ENCODE peak calls at places on chromosomes 2 and 18, in seven cellular contexts. U is GM06990; V is choroid plexus epithelial cell; A is Panc1; B is GM12878; O is PC-9; P is CD8-positive, alpha-beta T cell. E is an unnamed sample.
A peak's percentile ranks its signal among the peaks of the same experiment; 100 is the strongest.

GRCh38 chr18:42053188-42053781 is 98.3 kb downstream of the PIK3C3 start:
- DNase-seq in U (no peak), V (peak; percentile 84), A (no peak), B (peak; percentile 4), O (peak; percentile 11), P (peak; percentile 38), E (peak; percentile 60)

GRCh38 chr18:8121942-8122480 is 487.2 kb upstream of the RAB12 start:
- DNase-seq in U (no peak), V (peak; percentile 89), A (no peak), B (no peak), O (peak; percentile 71), P (no peak), E (peak; percentile 61)

GRCh38 chr18:5414546-5414945 is 119.0 kb upstream of the ZBTB14 start:
- DNase-seq in U (no peak), V (no peak), A (no peak), B (no peak), O (no peak), P (no peak), E (no peak)

GRCh38 chr18:67242001-67242400 is 274.5 kb downstream of the DSEL start:
- DNase-seq in U (no peak), V (no peak), A (no peak), B (no peak), O (no peak), P (no peak), E (no peak)

GRCh38 chr2:238238766-238239551 is 879 bp downstream of the HES6 start:
- DNase-seq in U (no peak), V (no peak), A (no peak), B (no peak), O (no peak), P (peak; percentile 30), E (no peak)

GRCh38 chr2:3480352-3481010 is 38.9 kb downstream of the ADI1 start:
- DNase-seq in U (no peak), V (no peak), A (no peak), B (no peak), O (no peak), P (no peak), E (no peak)

GRCh38 chr2:60551241-60552095 is 2.0 kb downstream of the BCL11A start:
- DNase-seq in U (peak; percentile 78), V (peak; percentile 40), A (no peak), B (no peak), O (no peak), P (no peak), E (peak; percentile 58)

GRCh38 chr2:182715121-182715895 is 749 bp upstream of the DNAJC10 start:
- DNase-seq in U (no peak), V (peak; percentile 52), A (peak; percentile 33), B (no peak), O (no peak), P (no peak), E (peak; percentile 51)

GRCh38 chr2:9708683-9709538 is 78.1 kb upstream of the YWHAQ start:
- DNase-seq in U (peak; percentile 55), V (no peak), A (no peak), B (no peak), O (no peak), P (no peak), E (no peak)

GRCh38 chr2:20425884-20426283 is 21.0 kb upstream of the RHOB start:
- DNase-seq in U (no peak), V (no peak), A (no peak), B (no peak), O (no peak), P (no peak), E (no peak)

GRCh38 chr2:240946654-240947053 is 40.5 kb downstream of the CROCC2 start:
- DNase-seq in U (no peak), V (no peak), A (no peak), B (no peak), O (peak; percentile 67), P (no peak), E (peak; percentile 22)

GRCh38 chr2:96937586-96937985 is 48.8 kb downstream of the FAM178B start:
- DNase-seq in U (no peak), V (no peak), A (no peak), B (no peak), O (no peak), P (no peak), E (no peak)

DNA sequence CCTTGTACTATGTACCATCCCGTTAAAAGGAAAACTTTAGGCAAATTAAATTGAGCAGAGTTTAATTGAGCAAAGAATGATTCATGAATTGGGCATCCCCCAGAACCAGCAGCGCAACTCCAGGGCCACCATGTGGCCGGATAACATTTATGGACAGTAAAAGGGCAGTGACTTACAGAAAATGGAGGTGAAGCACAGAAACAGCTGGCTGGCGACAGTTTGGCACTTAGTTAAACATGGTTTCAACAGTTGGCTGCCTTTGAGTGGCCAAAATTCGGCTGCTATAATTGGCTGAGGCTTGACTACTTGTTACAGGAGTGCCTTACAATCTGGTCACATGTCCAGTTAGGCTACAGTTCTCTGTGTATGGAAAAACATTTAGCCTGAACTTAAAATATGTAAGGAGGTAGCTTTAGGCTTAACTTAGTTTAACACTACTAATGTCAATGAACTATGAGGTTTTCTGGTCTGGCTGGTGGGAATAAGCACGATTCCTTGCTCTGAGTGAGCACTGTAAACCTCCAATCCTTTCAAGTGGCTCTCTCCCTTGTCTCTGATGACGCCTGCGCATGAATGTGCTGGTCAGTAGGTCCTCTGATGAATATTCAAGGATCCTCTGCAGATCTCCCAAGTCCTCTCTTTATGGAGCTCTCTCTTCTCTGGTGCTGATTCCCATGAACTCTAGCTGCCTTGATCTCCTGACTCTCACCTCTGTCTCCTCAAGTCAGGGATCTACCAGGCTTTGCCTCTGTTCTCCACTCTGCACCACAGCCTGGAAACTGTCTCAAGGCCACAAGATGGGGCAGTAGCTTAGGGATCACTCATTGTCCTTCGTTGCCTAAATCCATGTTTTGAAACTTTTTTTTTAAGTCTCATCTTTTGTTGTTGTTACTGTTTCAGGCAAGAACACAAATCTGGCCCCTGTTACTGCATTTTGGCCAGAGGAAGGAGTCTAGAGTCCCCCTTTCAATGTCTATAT is 24.4 kb upstream of the RAB31 start:
- DNase-seq in U (no peak), V (peak; percentile 90), A (no peak), B (no peak), O (peak; percentile 75), P (no peak), E (peak; percentile 87)
- TF ChIP-seq CTCF in U (no peak), V (peak; percentile 77), A (peak; percentile 72), B (no peak), O (peak; percentile 62), P (no peak), E (peak; percentile 72)

GRCh38 chr2:148020358-148021058 is at the start of gene ORC4:
- DNase-seq in U (peak; percentile 96), V (peak; percentile 100), A (peak; percentile 95), B (peak; percentile 99), O (peak; percentile 94), P (peak; percentile 95), E (peak; percentile 99)

GRCh38 chr2:148023861-148024260 is 3.0 kb downstream of the MBD5 start:
- DNase-seq in U (peak; percentile 30), V (no peak), A (no peak), B (no peak), O (no peak), P (no peak), E (no peak)

GRCh38 chr2:148022351-148022750 is 1.5 kb downstream of the MBD5 start:
- DNase-seq in U (no peak), V (peak; percentile 18), A (no peak), B (no peak), O (no peak), P (no peak), E (no peak)

GRCh38 chr2:148021059-148021985 is at the start of gene MBD5:
- DNase-seq in U (no peak), V (peak; percentile 73), A (peak; percentile 2), B (peak; percentile 45), O (peak; percentile 37), P (peak; percentile 44), E (peak; percentile 55)

DNA sequence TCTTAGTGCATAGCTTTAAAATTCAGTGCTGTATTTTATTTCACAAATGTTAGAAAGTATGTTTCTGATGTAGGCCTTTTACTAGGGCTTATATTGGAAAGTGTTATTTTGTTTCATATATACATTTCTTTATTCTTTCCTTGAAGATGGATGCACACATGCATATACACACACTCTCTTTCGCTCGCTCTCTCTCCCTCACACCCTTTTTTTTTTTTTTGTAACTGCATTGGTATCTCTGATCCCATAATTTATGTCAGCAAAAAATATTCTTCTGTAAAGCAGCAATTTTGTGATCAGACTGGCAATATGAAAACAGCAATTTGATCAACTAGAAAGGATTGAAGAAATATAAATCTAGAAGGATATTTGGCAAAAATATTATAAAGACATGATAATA is 2.0 kb downstream of the MBD5 start:
- DNase-seq in U (no peak), V (no peak), A (no peak), B (no peak), O (no peak), P (no peak), E (no peak)
- H3K4me3 ChIP-seq in U (peak overlapping the region; percentile 83), V (peak overlapping the region; percentile 79), A (peak overlapping the region; percentile 98), B (peak overlapping the region; percentile 87), O (peak overlapping the region; percentile 69), P (no peak overlapping the region), E (peak overlapping the region; percentile 89)

GRCh38 chr2:121993682-121994081 is 238.2 kb downstream of the TSN start:
- DNase-seq in U (no peak), V (no peak), A (no peak), B (no peak), O (no peak), P (no peak), E (no peak)
- TF ChIP-seq CTCF in U (no peak), V (no peak), A (peak; percentile 30), B (no peak), O (no peak), P (no peak), E (no peak)

GRCh38 chr18:21858544-21858943 is 118.0 kb downstream of the MIB1 start:
- DNase-seq in U (no peak), V (no peak), A (no peak), B (no peak), O (no peak), P (no peak), E (no peak)
- H3K4me3 ChIP-seq in U (no peak overlapping the region), V (no peak overlapping the region), A (no peak overlapping the region), B (no peak overlapping the region), O (no peak overlapping the region), P (no peak overlapping the region), E (no peak overlapping the region)

GRCh38 chr2:200577000-200577399 is 8.8 kb upstream of the AOX1 start:
- DNase-seq in U (no peak), V (no peak), A (no peak), B (no peak), O (no peak), P (no peak), E (no peak)
- TF ChIP-seq CTCF in U (no peak), V (peak; percentile 33), A (no peak), B (no peak), O (no peak), P (no peak), E (peak; percentile 20)

GRCh38 chr18:34661464-34662087 is 48.5 kb upstream of the DTNA start:
- DNase-seq in U (no peak), V (peak; percentile 69), A (peak; percentile 41), B (no peak), O (no peak), P (no peak), E (peak; percentile 46)

GRCh38 chr18:34658101-34658500 is 52.0 kb upstream of the DTNA start:
- DNase-seq in U (no peak), V (no peak), A (no peak), B (no peak), O (no peak), P (no peak), E (no peak)

GRCh38 chr18:34655131-34655530 is 55.0 kb upstream of the DTNA start:
- DNase-seq in U (no peak), V (no peak), A (no peak), B (no peak), O (no peak), P (no peak), E (no peak)

GRCh38 chr18:34660572-34660971 is 49.5 kb upstream of the DTNA start:
- DNase-seq in U (no peak), V (no peak), A (no peak), B (no peak), O (no peak), P (no peak), E (no peak)

GRCh38 chr18:34659579-34660517 is 50.2 kb upstream of the DTNA start:
- DNase-seq in U (no peak), V (peak; percentile 99), A (peak; percentile 75), B (no peak), O (peak; percentile 62), P (no peak), E (peak; percentile 95)
- H3K4me3 ChIP-seq in U (no peak overlapping the region), V (no peak overlapping the region), A (no peak overlapping the region), B (no peak overlapping the region), O (no peak overlapping the region), P (no peak overlapping the region), E (no peak overlapping the region)

E was measured in AG10803.